ENCODE peak calls at places on chromosome 1, in five cellular contexts. L is foreskin fibroblast, B is tibial artery, W is PC-3, I is left ventricle myocardium inferior. U is an unnamed sample.

GRCh38 chr1:27132624-27133023 is 22.3 kb downstream of the SLC9A1 start:
- DNase-seq in I (peak), B (no peak), W (no peak), L (no peak), U (no peak)

GRCh38 chr1:245310605-245311531 is 156.1 kb downstream of the KIF26B start:
- DNase-seq in W (no peak), B (no peak), L (no peak), I (no peak), U (no peak)

GRCh38 chr1:85911742-85912141 is 203.5 kb upstream of the ZNHIT6 start:
- DNase-seq in I (no peak), L (no peak), W (peak), B (no peak), U (peak)

GRCh38 chr1:224500802-224501201 is 66.2 kb upstream of the WDR26 start:
- DNase-seq in B (no peak), I (no peak), L (no peak), W (no peak), U (no peak)

GRCh38 chr1:66681686-66682085 is 70.6 kb upstream of the DYNLT5 start:
- DNase-seq in B (no peak), W (no peak), I (no peak), L (no peak), U (no peak)

GRCh38 chr1:62406576-62406975 is 30.3 kb upstream of the USP1 start:
- DNase-seq in L (no peak), I (no peak), B (no peak), W (no peak), U (no peak)

GRCh38 chr1:2980073-2980791 is 41.0 kb upstream of the ACTRT2 start:
- DNase-seq in I (peak), B (peak), W (no peak), L (no peak), U (no peak)

GRCh38 chr1:179706339-179706941 is 36.7 kb upstream of the FAM163A start:
- DNase-seq in W (peak), L (peak), B (no peak), I (peak), U (peak)

GRCh38 chr1:31434101-31434871 is 21.3 kb downstream of the SERINC2 start:
- DNase-seq in L (no peak), I (no peak), B (peak), W (no peak), U (no peak)

GRCh38 chr1:224629965-224630364 is 13.8 kb downstream of the CNIH3 start:
- DNase-seq in W (no peak), L (no peak), I (no peak), B (no peak), U (no peak)

GRCh38 chr1:20233866-20234265 is 47.5 kb upstream of the PLA2G2C start:
- DNase-seq in B (no peak), W (no peak), I (no peak), L (no peak), U (no peak)

GRCh38 chr1:27676410-27676809 is 4.4 kb upstream of the IFI6 start:
- DNase-seq in I (no peak), B (no peak), W (no peak), L (no peak), U (no peak)

GRCh38 chr1:155967410-155968400 is 10.6 kb downstream of the ARHGEF2 start:
- DNase-seq in B (peak), I (no peak), L (no peak), W (no peak), U (no peak)

GRCh38 chr1:60990719-60991100 is 91.7 kb upstream of the NFIA start:
- DNase-seq in I (no peak), L (no peak), W (no peak), B (no peak), U (no peak)

GRCh38 chr1:195335541-195335940 is 1272.7 kb downstream of the KCNT2 start:
- DNase-seq in I (no peak), L (peak), B (no peak), W (no peak), U (peak)

GRCh38 chr1:196355206-196355786 is 252.9 kb downstream of the KCNT2 start:
- DNase-seq in L (peak), B (no peak), W (peak), I (no peak), U (peak)

GRCh38 chr1:106222415-106222814 is 834.1 kb upstream of the PRMT6 start:
- DNase-seq in B (no peak), L (peak), W (peak), I (no peak), U (no peak)
- TF ChIP-seq CTCF in B (no peak), L (no peak), W (no peak), I (no peak), U (no peak)

GRCh38 chr1:184982002-184982954 is 8.0 kb upstream of the NIBAN1 start:
- DNase-seq in I (peak), W (peak), L (peak), B (peak), U (peak)

GRCh38 chr1:184988506-184988905 is 14.2 kb upstream of the NIBAN1 start:
- DNase-seq in L (no peak), B (no peak), I (no peak), W (no peak), U (no peak)

GRCh38 chr1:184986250-184986649 is 11.9 kb upstream of the NIBAN1 start:
- DNase-seq in B (no peak), I (no peak), L (no peak), W (peak), U (peak)
- TF ChIP-seq CTCF in B (no peak), I (peak), L (peak), W (peak), U (peak)

GRCh38 chr1:201876148-201876547 is 12.6 kb upstream of the SHISA4 start:
- DNase-seq in B (no peak), I (no peak), L (no peak), W (peak), U (no peak)
- TF ChIP-seq CTCF in B (peak), I (peak), L (peak), W (peak), U (peak)

GRCh38 chr1:187509091-187509490 is 680.3 kb downstream of the PLA2G4A start:
- DNase-seq in B (no peak), L (peak), I (no peak), W (peak), U (no peak)

GRCh38 chr1:187516874-187517273 is 688.1 kb downstream of the PLA2G4A start:
- DNase-seq in L (no peak), B (no peak), I (no peak), W (peak), U (no peak)

GRCh38 chr1:187514110-187514509 is 685.4 kb downstream of the PLA2G4A start:
- DNase-seq in B (no peak), I (no peak), L (no peak), W (no peak), U (no peak)

GRCh38 chr1:187517508-187517907 is 688.8 kb downstream of the PLA2G4A start:
- DNase-seq in L (no peak), I (no peak), B (no peak), W (no peak), U (no peak)

GRCh38 chr1:187513190-187513589 is 684.4 kb downstream of the PLA2G4A start:
- DNase-seq in L (no peak), B (no peak), I (no peak), W (peak), U (no peak)
- TF ChIP-seq CTCF in L (no peak), B (no peak), I (no peak), W (no peak), U (no peak)

DNA sequence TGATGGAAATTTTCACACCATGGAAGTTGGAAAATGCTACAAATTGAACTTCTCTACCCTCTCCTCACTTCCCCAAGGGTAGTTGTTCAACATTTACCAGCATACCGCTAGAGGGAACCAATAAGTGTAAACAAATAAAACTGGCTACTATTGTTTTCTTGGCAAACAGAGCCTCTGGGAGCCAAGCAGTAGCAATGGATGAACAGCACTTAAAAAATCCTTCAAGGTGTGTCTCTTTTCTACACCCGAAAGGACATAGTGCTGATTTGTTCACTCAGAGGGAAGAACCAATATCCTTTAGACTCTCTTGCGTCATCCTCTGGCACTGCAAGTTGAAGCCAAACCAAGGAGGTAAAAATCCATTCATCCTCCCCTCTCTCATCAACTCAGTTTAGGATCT is 161.5 kb downstream of the TBX15 start:
- DNase-seq in L (no peak), W (peak), B (no peak), I (no peak), U (no peak)
- TF ChIP-seq CTCF in L (no peak), W (peak), B (no peak), I (no peak), U (no peak)

GRCh38 chr1:54973205-54973921 is 7.1 kb upstream of the TMEM61 start:
- DNase-seq in L (no peak), I (peak), B (peak), W (peak), U (peak)
- TF ChIP-seq CTCF in L (peak), I (peak), B (peak), W (peak), U (peak)

GRCh38 chr1:154607084-154607747 is 770 bp downstream of the ADAR start:
- DNase-seq in I (no peak), B (no peak), L (peak), W (peak), U (peak)
- TF ChIP-seq CTCF in I (no peak), B (no peak), L (no peak), W (peak), U (no peak)

GRCh38 chr1:207077470-207078377 is 10.9 kb upstream of the C4BPB start:
- DNase-seq in B (no peak), L (peak), W (peak), I (no peak), U (peak)
- TF ChIP-seq CTCF in B (peak), L (peak), W (peak), I (peak), U (peak)

GRCh38 chr1:25208561-25209222 is 23.6 kb downstream of the SYF2 start:
- DNase-seq in L (no peak), W (no peak), B (no peak), I (no peak), U (no peak)
- TF ChIP-seq CTCF in L (no peak), W (no peak), B (no peak), I (no peak), U (no peak)